ENCODE peak calls at places on chromosomes 3 and 15, in five cellular contexts. T, M, R, Z and Y are unnamed samples.

GRCh38 chr3:179069762-179070390 is 1.7 kb downstream of the ZMAT3 start:
- DNase-seq in T (peak), M (no peak), R (no peak), Z (no peak), Y (peak)

GRCh38 chr3:150372320-150373118 is 35.6 kb upstream of the TSC22D2 start:
- DNase-seq in T (no peak), M (no peak), R (no peak), Z (no peak), Y (no peak)

GRCh38 chr15:78205856-78206255 is 28.5 kb downstream of the ACSBG1 start:
- DNase-seq in T (no peak), M (no peak), R (no peak), Z (no peak), Y (no peak)

GRCh38 chr3:126530171-126531050 is 6.5 kb downstream of the CHST13 start:
- DNase-seq in T (no peak), M (no peak), R (no peak), Z (no peak), Y (no peak)

GRCh38 chr15:101723161-101723873 is 956 bp downstream of the TARS3 start:
- DNase-seq in T (no peak), M (peak), R (peak), Z (no peak), Y (peak)

GRCh38 chr15:42373274-42373673 is 14.0 kb downstream of the CAPN3 start:
- DNase-seq in T (no peak), M (no peak), R (no peak), Z (no peak), Y (no peak)

GRCh38 chr3:130242850-130243569 is 102.5 kb upstream of the COL6A5 start:
- DNase-seq in T (peak), M (no peak), R (peak), Z (no peak), Y (peak)

GRCh38 chr3:101229681-101230080 is 90.7 kb downstream of the IMPG2 start:
- DNase-seq in T (no peak), M (no peak), R (no peak), Z (no peak), Y (no peak)

GRCh38 chr3:116767726-116768125 is 58.1 kb downstream of the TUSC7 start:
- DNase-seq in T (no peak), M (no peak), R (no peak), Z (no peak), Y (no peak)

GRCh38 chr3:66021731-66022131 is 17.0 kb downstream of the MAGI1 start:
- DNase-seq in T (peak), M (no peak), R (no peak), Z (no peak), Y (peak)

GRCh38 chr3:16477501-16477900 is 36.0 kb downstream of the RFTN1 start:
- DNase-seq in T (no peak), M (no peak), R (no peak), Z (no peak), Y (no peak)

GRCh38 chr15:28967071-28967470 is 81.3 kb downstream of the APBA2 start:
- DNase-seq in T (no peak), M (no peak), R (no peak), Z (no peak), Y (no peak)

GRCh38 chr3:152574461-152575079 is 260.4 kb upstream of the P2RY1 start:
- DNase-seq in T (peak), M (no peak), R (peak), Z (peak), Y (peak)

GRCh38 chr3:174949523-174949922 is 90.4 kb downstream of the NAALADL2 start:
- DNase-seq in T (peak), M (no peak), R (no peak), Z (no peak), Y (peak)

GRCh38 chr3:36991923-36992805 is 767 bp downstream of the EPM2AIP1 start:
- DNase-seq in T (peak), M (no peak), R (no peak), Z (no peak), Y (peak)

GRCh38 chr3:48826451-48826850 is 21.2 kb downstream of the PRKAR2A start:
- DNase-seq in T (no peak), M (no peak), R (no peak), Z (no peak), Y (peak)

GRCh38 chr3:188092648-188093047 is 61.3 kb upstream of the LPP start:
- DNase-seq in T (no peak), M (no peak), R (no peak), Z (no peak), Y (no peak)

GRCh38 chr3:56303508-56303907 is 164.8 kb downstream of the ERC2 start:
- DNase-seq in T (no peak), M (peak), R (peak), Z (no peak), Y (peak)

GRCh38 chr3:133494469-133494868 is 79.0 kb upstream of the CDV3 start:
- DNase-seq in T (no peak), M (no peak), R (no peak), Z (no peak), Y (peak)

GRCh38 chr15:55766676-55767075 is 23.7 kb upstream of the PRTG start:
- DNase-seq in T (no peak), M (no peak), R (no peak), Z (no peak), Y (no peak)

GRCh38 chr3:98972155-98972554 is 70.7 kb upstream of the DCBLD2 start:
- DNase-seq in T (peak), M (no peak), R (no peak), Z (no peak), Y (peak)

GRCh38 chr15:57158589-57158988 is 217.7 kb upstream of the CGNL1 start:
- DNase-seq in T (peak), M (no peak), R (no peak), Z (no peak), Y (peak)

GRCh38 chr3:179428876-179429548 is 22.3 kb downstream of the GNB4 start:
- DNase-seq in T (peak), M (no peak), R (no peak), Z (no peak), Y (peak)